ENCODE peak calls at places on chromosomes 2 and 18, in five cellular contexts. B is GF-D8; W is SK-MEL-5; R is stimulated activated CD8-positive, alpha-beta memory T cell treated with anti-CD3 and anti-CD28 coated beads, Interleukin-7, amount 100 ng/mL, for 4 hours; A is hypothalamus. Z is an unnamed sample.

GRCh38 chr2:200378652-200379290 is 72.3 kb downstream of the SPATS2L start:
- DNase-seq in B (no peak), W (no peak), R (no peak), A (no peak), Z (no peak)

GRCh38 chr2:105802587-105802986 is 57.9 kb downstream of the NCK2 start:
- DNase-seq in B (no peak), W (no peak), R (peak), A (no peak), Z (no peak)

GRCh38 chr2:23497063-23497462 is 112.1 kb downstream of the KLHL29 start:
- DNase-seq in B (peak), W (peak), R (no peak), A (no peak), Z (no peak)

GRCh38 chr2:47554311-47554905 is 151.5 kb downstream of the MSH2 start:
- DNase-seq in B (peak), W (no peak), R (no peak), A (no peak), Z (no peak)

GRCh38 chr2:168192839-168193616 is 54.4 kb downstream of the STK39 start:
- DNase-seq in B (no peak), W (no peak), R (no peak), A (no peak), Z (no peak)

GRCh38 chr2:54455584-54456525 is at the start of gene SPTBN1:
- DNase-seq in B (no peak), W (peak), R (peak), A (peak), Z (peak)

GRCh38 chr2:171819453-171819852 is 74.6 kb downstream of the SLC25A12 start:
- DNase-seq in B (no peak), W (no peak), R (no peak), A (no peak), Z (no peak)

GRCh38 chr18:51068111-51068510 is 38.1 kb downstream of the SMAD4 start:
- DNase-seq in B (no peak), W (no peak), R (no peak), A (no peak), Z (no peak)

GRCh38 chr18:45954070-45954712 is 12.9 kb downstream of the EPG5 start:
- DNase-seq in B (no peak), W (no peak), R (no peak), A (no peak), Z (no peak)

GRCh38 chr2:95379616-95379925 is 22.9 kb upstream of the FAHD2A start:
- DNase-seq in B (no peak), W (no peak), R (no peak), A (no peak), Z (no peak)

GRCh38 chr2:18630541-18630940 is 41.2 kb upstream of the NT5C1B start:
- DNase-seq in B (no peak), W (no peak), R (no peak), A (no peak), Z (no peak)

GRCh38 chr2:237431372-237431771 is 17.4 kb upstream of the COL6A3 start:
- DNase-seq in B (no peak), W (peak), R (no peak), A (no peak), Z (no peak)

GRCh38 chr2:1900736-1901135 is 156.4 kb upstream of the PXDN start:
- DNase-seq in B (no peak), W (peak), R (no peak), A (no peak), Z (no peak)

GRCh38 chr2:177484396-177484795 is 91.8 kb downstream of the AGPS start:
- DNase-seq in B (no peak), W (no peak), R (no peak), A (no peak), Z (no peak)

GRCh38 chr2:39642054-39642742 is 23.5 kb upstream of the TMEM178A start:
- DNase-seq in B (no peak), W (peak), R (no peak), A (no peak), Z (no peak)

GRCh38 chr2:85921659-85922058 is 32.9 kb upstream of the ST3GAL5 start:
- DNase-seq in B (no peak), W (no peak), R (no peak), A (no peak), Z (no peak)